ENCODE peak calls at places on chromosomes 11 and 22, in seven cellular contexts. W is GM12878, T is prostate gland, K is spleen, M is K562, H is Panc1, G is H1. S is an unnamed sample.

GRCh38 chr22:47757741-47758140 is 995.3 kb downstream of the TBC1D22A start:
- DNase-seq in W (no peak), T (no peak), K (no peak), M (no peak), H (no peak), G (no peak), S (no peak)

GRCh38 chr22:20222764-20223420 is 45.2 kb downstream of the RTN4R start:
- DNase-seq in W (no peak), T (no peak), K (no peak), M (no peak), H (no peak), G (no peak), S (no peak)

GRCh38 chr11:109956124-109956793 is 136.9 kb upstream of the ZC3H12C start:
- DNase-seq in W (peak; percentile 61), T (no peak), K (no peak), M (no peak), H (no peak), G (no peak), S (no peak)

GRCh38 chr11:132913295-132913694 is 619.0 kb downstream of the OPCML start:
- DNase-seq in W (no peak), T (no peak), K (no peak), M (no peak), H (no peak), G (no peak), S (no peak)

GRCh38 chr22:48758905-48759875 is 1068.5 kb downstream of the BRD1 start:
- DNase-seq in W (no peak), T (no peak), K (no peak), M (no peak), H (no peak), G (no peak), S (no peak)

GRCh38 chr11:29135504-29135903 is 881.3 kb downstream of the KCNA4 start:
- DNase-seq in W (no peak), T (no peak), K (no peak), M (no peak), H (no peak), G (no peak), S (no peak)

GRCh38 chr11:2791521-2792375 is 92.0 kb upstream of the KCNQ1OT1 start:
- DNase-seq in W (no peak), T (no peak), K (peak; percentile 81), M (no peak), H (no peak), G (peak; percentile 53), S (no peak)

GRCh38 chr11:47617417-47617809 is 23.2 kb upstream of the C1QTNF4 start:
- DNase-seq in W (no peak), T (no peak), K (no peak), M (no peak), H (no peak), G (no peak), S (no peak)

GRCh38 chr22:23534201-23534850 is 45.8 kb downstream of the IGLL1 start:
- DNase-seq in W (no peak), T (no peak), K (peak; percentile 69), M (no peak), H (no peak), G (no peak), S (peak; percentile 28)

GRCh38 chr11:1946812-1947480 is at the start of gene MRPL23:
- DNase-seq in W (no peak), T (no peak), K (peak; percentile 68), M (no peak), H (no peak), G (no peak), S (no peak)

GRCh38 chr11:8258771-8259170 is 4.9 kb downstream of the LMO1 start:
- DNase-seq in W (no peak), T (no peak), K (peak; percentile 35), M (no peak), H (no peak), G (peak; percentile 35), S (no peak)

DNA sequence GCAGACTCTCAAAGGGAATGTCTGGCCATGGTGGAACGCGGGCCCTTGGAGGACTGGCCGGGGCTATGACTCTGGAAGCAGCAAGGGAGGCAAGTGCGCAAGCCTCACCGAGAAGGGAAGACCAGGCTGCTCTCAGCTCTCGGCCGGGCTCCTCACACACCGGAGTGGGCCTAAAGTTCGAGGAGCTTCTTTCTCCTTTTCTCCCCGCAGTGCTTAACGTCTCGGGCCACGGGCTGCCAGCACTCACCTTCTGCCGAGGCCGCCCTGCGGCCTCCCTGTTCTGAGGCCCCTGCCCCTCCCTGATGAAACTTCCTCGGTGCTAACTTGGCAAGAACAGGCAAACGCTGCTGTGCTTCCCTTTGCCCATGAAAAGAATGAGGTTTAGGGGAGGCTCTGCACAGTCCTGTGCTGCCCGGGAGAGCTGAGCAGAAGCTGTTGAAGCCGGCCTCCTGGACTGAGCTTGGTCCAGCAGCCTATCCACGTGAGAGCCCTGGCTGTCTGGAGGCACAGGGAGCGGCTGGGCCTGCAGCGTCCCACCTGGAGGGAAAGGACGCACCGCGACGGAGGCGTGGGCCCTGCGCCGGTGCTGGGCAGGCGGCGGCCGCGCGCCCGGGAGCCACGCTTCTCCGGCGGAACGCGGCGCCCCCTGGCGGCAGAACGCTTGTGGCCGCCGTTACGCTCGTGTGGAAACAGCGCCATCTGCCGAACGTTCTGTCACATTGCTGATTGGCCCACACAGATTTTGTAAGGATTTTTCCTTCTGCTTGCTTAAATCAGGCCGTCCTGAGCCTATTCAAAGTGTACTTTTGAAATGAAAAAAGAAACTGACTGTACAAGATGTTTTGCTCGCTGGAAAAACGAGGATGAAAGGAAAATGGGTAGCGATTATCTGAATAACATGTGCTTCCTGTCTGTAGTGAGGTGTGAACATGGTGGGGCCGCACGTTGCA is 65.0 kb upstream of the TMEM45B start:
- DNase-seq in W (no peak), T (peak; percentile 67), K (peak; percentile 93), M (peak; percentile 77), H (peak; percentile 71), G (peak; percentile 93), S (peak; percentile 82)
- TF ChIP-seq POLR2AphosphoS5 in W (no peak), T (peak; percentile 23), K (no peak), M (no peak), H (no peak), G (no peak), S (no peak)

GRCh38 chr11:11037162-11037732 is 179.4 kb upstream of the ZBED5 start:
- DNase-seq in W (no peak), T (no peak), K (no peak), M (no peak), H (no peak), G (no peak), S (no peak)
- TF ChIP-seq CTCF in W (no peak), T (no peak), K (no peak), M (no peak), H (peak; percentile 71), G (no peak), S (no peak)

DNA sequence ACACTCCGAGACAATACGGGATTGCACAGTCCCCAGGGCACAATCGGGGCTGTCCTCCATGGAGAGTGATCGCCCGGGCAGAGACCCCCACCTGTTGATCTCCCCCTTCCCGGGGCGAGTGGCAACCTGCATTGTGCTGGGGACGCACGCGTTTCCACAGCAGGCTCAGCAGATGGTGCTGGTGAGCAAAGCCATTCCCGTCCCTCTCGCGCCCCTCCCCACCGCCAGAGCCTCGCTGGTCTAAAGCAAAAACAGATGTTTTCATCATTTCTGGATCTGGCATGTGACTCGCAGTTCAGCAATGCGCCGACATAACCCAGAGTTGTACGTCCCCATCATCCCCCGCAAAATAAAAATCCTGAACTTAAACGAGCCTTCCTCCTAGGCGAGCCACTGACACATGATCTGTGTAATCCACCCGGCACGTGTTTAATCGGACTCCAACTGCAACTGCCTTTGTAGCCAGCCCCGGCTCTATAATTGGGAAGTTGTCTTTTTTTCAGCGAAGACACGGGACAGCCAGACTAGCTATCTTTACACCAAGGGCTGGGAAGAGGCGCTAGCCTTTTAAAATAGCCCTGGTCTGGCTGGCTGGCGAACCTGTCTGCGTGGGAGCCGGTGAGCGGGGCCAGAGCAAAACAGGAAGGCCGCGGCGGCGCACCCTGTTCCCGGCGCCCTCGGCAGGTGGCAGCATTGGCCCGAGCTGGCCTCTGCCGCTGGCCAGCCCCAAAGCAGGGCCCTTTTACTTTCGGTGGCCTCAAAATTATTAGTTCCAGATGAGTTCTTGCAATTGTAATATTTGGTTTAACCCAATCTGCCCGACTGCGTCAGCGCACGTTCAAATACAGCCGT is 202.9 kb upstream of the SORL1-AS1 start:
- DNase-seq in W (peak; percentile 25), T (peak; percentile 81), K (peak; percentile 94), M (peak; percentile 82), H (peak; percentile 73), G (peak; percentile 94), S (peak; percentile 91)
- TF ChIP-seq POLR2AphosphoS5 in W (no peak), T (peak; percentile 32), K (peak; percentile 33), M (no peak), H (no peak), G (no peak), S (peak; percentile 82)

GRCh38 chr11:31493235-31493634 is 16.2 kb downstream of the IMMP1L start:
- DNase-seq in W (no peak), T (no peak), K (no peak), M (no peak), H (no peak), G (no peak), S (no peak)

GRCh38 chr11:31492320-31492913 is 17.0 kb downstream of the IMMP1L start:
- DNase-seq in W (no peak), T (no peak), K (no peak), M (no peak), H (no peak), G (no peak), S (no peak)

GRCh38 chr11:31487848-31488247 is 21.6 kb downstream of the IMMP1L start:
- DNase-seq in W (no peak), T (no peak), K (no peak), M (peak; percentile 12), H (no peak), G (no peak), S (peak; percentile 8)
- TF ChIP-seq CTCF in W (peak; percentile 2), T (peak; percentile 23), K (peak; percentile 31), M (peak; percentile 34), H (peak; percentile 47), G (peak; percentile 24), S (peak; percentile 67)

GRCh38 chr11:120244476-120244875 is 4.5 kb downstream of the POU2F3 start:
- DNase-seq in W (no peak), T (no peak), K (peak; percentile 16), M (no peak), H (no peak), G (no peak), S (no peak)

GRCh38 chr11:120244966-120245365 is 5.0 kb downstream of the POU2F3 start:
- DNase-seq in W (no peak), T (no peak), K (peak; percentile 28), M (no peak), H (no peak), G (no peak), S (no peak)

GRCh38 chr11:120248551-120249278 is 8.8 kb downstream of the POU2F3 start:
- DNase-seq in W (peak; percentile 93), T (no peak), K (peak; percentile 33), M (no peak), H (no peak), G (no peak), S (no peak)

GRCh38 chr11:120243221-120243620 is 3.3 kb downstream of the POU2F3 start:
- DNase-seq in W (no peak), T (no peak), K (peak; percentile 53), M (no peak), H (no peak), G (no peak), S (no peak)

GRCh38 chr11:120245434-120245833 is 5.5 kb downstream of the POU2F3 start:
- DNase-seq in W (no peak), T (no peak), K (peak; percentile 7), M (no peak), H (no peak), G (no peak), S (no peak)
- TF ChIP-seq POLR2AphosphoS5 in W (no peak), T (no peak), K (no peak), M (no peak), H (no peak), G (no peak), S (no peak)

S was measured in SK-N-SH.